ENCODE peak calls at places on chromosomes 2 and 18, in eight cellular contexts. One of them, this sample, is unnamed.

GRCh38 chr2:211033765-211034164 is 477.4 kb downstream of the CPS1 start:
- DNase-seq in IMR-90: no peak
- DNase-seq in neural progenitor cell: peak; percentile 47
- DNase-seq in stomach: no peak
- DNase-seq in cardiac muscle cell: peak; percentile 20
- DNase-seq in SK-N-MC: peak; percentile 34
- DNase-seq in lung: no peak
- DNase-seq in endodermal cell: no peak
- DNase-seq in this sample: no peak

GRCh38 chr2:162245051-162245450 is 1.8 kb upstream of the FAP start:
- DNase-seq in lung: peak; percentile 38
- DNase-seq in endodermal cell: no peak
- DNase-seq in neural progenitor cell: no peak
- DNase-seq in stomach: no peak
- DNase-seq in SK-N-MC: no peak
- DNase-seq in IMR-90: no peak
- DNase-seq in cardiac muscle cell: no peak
- DNase-seq in this sample: no peak

GRCh38 chr2:57597940-57598339 is 448.7 kb upstream of the VRK2 start:
- DNase-seq in neural progenitor cell: no peak
- DNase-seq in stomach: no peak
- DNase-seq in lung: no peak
- DNase-seq in cardiac muscle cell: no peak
- DNase-seq in SK-N-MC: no peak
- DNase-seq in endodermal cell: no peak
- DNase-seq in IMR-90: no peak
- DNase-seq in this sample: no peak

GRCh38 chr18:76538846-76539245 is 43.8 kb upstream of the ZNF516 start:
- DNase-seq in neural progenitor cell: no peak
- DNase-seq in lung: no peak
- DNase-seq in SK-N-MC: no peak
- DNase-seq in IMR-90: no peak
- DNase-seq in endodermal cell: no peak
- DNase-seq in cardiac muscle cell: no peak
- DNase-seq in stomach: no peak
- DNase-seq in this sample: no peak

GRCh38 chr18:25314824-25315223 is 37.1 kb downstream of the ZNF521 start:
- DNase-seq in cardiac muscle cell: no peak
- DNase-seq in lung: no peak
- DNase-seq in neural progenitor cell: no peak
- DNase-seq in endodermal cell: no peak
- DNase-seq in stomach: no peak
- DNase-seq in SK-N-MC: no peak
- DNase-seq in IMR-90: peak; percentile 35
- DNase-seq in this sample: no peak

GRCh38 chr18:54119524-54120019 is 104.9 kb downstream of the MBD2 start:
- DNase-seq in lung: no peak
- DNase-seq in stomach: no peak
- DNase-seq in SK-N-MC: peak; percentile 65
- DNase-seq in neural progenitor cell: peak; percentile 73
- DNase-seq in IMR-90: peak; percentile 59
- DNase-seq in endodermal cell: peak; percentile 61
- DNase-seq in cardiac muscle cell: peak; percentile 68
- DNase-seq in this sample: no peak

GRCh38 chr2:136185991-136186771 is 68.2 kb upstream of the CXCR4 start:
- DNase-seq in neural progenitor cell: no peak
- DNase-seq in SK-N-MC: no peak
- DNase-seq in endodermal cell: no peak
- DNase-seq in stomach: no peak
- DNase-seq in IMR-90: no peak
- DNase-seq in lung: no peak
- DNase-seq in cardiac muscle cell: no peak
- DNase-seq in this sample: peak; percentile 39

GRCh38 chr2:10790228-10790973 is 22.2 kb downstream of the PDIA6 start:
- DNase-seq in IMR-90: no peak
- DNase-seq in endodermal cell: no peak
- DNase-seq in neural progenitor cell: no peak
- DNase-seq in cardiac muscle cell: no peak
- DNase-seq in lung: no peak
- DNase-seq in SK-N-MC: no peak
- DNase-seq in stomach: no peak
- DNase-seq in this sample: no peak

GRCh38 chr2:222052934-222053367 is 245.8 kb downstream of the PAX3 start:
- DNase-seq in SK-N-MC: peak; percentile 95
- DNase-seq in stomach: no peak
- DNase-seq in endodermal cell: peak; percentile 91
- DNase-seq in cardiac muscle cell: peak; percentile 15
- DNase-seq in lung: no peak
- DNase-seq in IMR-90: no peak
- DNase-seq in neural progenitor cell: peak; percentile 93
- DNase-seq in this sample: no peak

GRCh38 chr2:121038831-121039230 is 246.2 kb downstream of the TFCP2L1 start:
- DNase-seq in cardiac muscle cell: no peak
- DNase-seq in neural progenitor cell: no peak
- DNase-seq in SK-N-MC: no peak
- DNase-seq in lung: peak; percentile 75
- DNase-seq in IMR-90: no peak
- DNase-seq in stomach: peak; percentile 85
- DNase-seq in endodermal cell: peak; percentile 67
- DNase-seq in this sample: no peak

GRCh38 chr2:209771474-209772292 is at the start of gene UNC80:
- DNase-seq in IMR-90: peak; percentile 36
- DNase-seq in lung: peak; percentile 43
- DNase-seq in stomach: peak; percentile 62
- DNase-seq in SK-N-MC: no peak
- DNase-seq in cardiac muscle cell: peak; percentile 92
- DNase-seq in neural progenitor cell: peak; percentile 94
- DNase-seq in endodermal cell: peak; percentile 95
- DNase-seq in this sample: no peak

GRCh38 chr2:184692137-184692734 is 93.9 kb downstream of the ZNF804A start:
- DNase-seq in SK-N-MC: peak; percentile 96
- DNase-seq in endodermal cell: no peak
- DNase-seq in cardiac muscle cell: no peak
- DNase-seq in stomach: no peak
- DNase-seq in lung: no peak
- DNase-seq in IMR-90: no peak
- DNase-seq in neural progenitor cell: no peak
- DNase-seq in this sample: no peak

GRCh38 chr18:57853864-57854263 is 50.7 kb upstream of the ATP8B1 start:
- DNase-seq in IMR-90: no peak
- DNase-seq in cardiac muscle cell: no peak
- DNase-seq in SK-N-MC: no peak
- DNase-seq in neural progenitor cell: no peak
- DNase-seq in stomach: no peak
- DNase-seq in endodermal cell: no peak
- DNase-seq in lung: no peak
- DNase-seq in this sample: no peak

GRCh38 chr2:189580662-189581353 is at the start of gene SLC40A1:
- DNase-seq in SK-N-MC: no peak
- DNase-seq in neural progenitor cell: peak; percentile 81
- DNase-seq in IMR-90: peak; percentile 36
- DNase-seq in stomach: peak; percentile 87
- DNase-seq in endodermal cell: peak; percentile 87
- DNase-seq in lung: peak; percentile 85
- DNase-seq in cardiac muscle cell: peak; percentile 93
- DNase-seq in this sample: no peak

GRCh38 chr2:60118061-60118460 is 435.4 kb downstream of the BCL11A start:
- DNase-seq in IMR-90: no peak
- DNase-seq in endodermal cell: no peak
- DNase-seq in cardiac muscle cell: no peak
- DNase-seq in SK-N-MC: no peak
- DNase-seq in stomach: no peak
- DNase-seq in lung: no peak
- DNase-seq in neural progenitor cell: no peak
- DNase-seq in this sample: no peak

GRCh38 chr2:131682122-131682944 is 154.6 kb downstream of the CCDC74A start:
- DNase-seq in neural progenitor cell: peak; percentile 89
- DNase-seq in IMR-90: peak; percentile 84
- DNase-seq in endodermal cell: peak; percentile 95
- DNase-seq in stomach: peak; percentile 74
- DNase-seq in lung: peak; percentile 75
- DNase-seq in SK-N-MC: peak; percentile 28
- DNase-seq in cardiac muscle cell: peak; percentile 86
- DNase-seq in this sample: peak; percentile 95

GRCh38 chr2:239720411-239721365 is 304.5 kb downstream of the NDUFA10 start:
- DNase-seq in cardiac muscle cell: no peak
- DNase-seq in IMR-90: no peak
- DNase-seq in SK-N-MC: no peak
- DNase-seq in lung: no peak
- DNase-seq in neural progenitor cell: no peak
- DNase-seq in stomach: no peak
- DNase-seq in endodermal cell: peak; percentile 24
- DNase-seq in this sample: no peak

DNA sequence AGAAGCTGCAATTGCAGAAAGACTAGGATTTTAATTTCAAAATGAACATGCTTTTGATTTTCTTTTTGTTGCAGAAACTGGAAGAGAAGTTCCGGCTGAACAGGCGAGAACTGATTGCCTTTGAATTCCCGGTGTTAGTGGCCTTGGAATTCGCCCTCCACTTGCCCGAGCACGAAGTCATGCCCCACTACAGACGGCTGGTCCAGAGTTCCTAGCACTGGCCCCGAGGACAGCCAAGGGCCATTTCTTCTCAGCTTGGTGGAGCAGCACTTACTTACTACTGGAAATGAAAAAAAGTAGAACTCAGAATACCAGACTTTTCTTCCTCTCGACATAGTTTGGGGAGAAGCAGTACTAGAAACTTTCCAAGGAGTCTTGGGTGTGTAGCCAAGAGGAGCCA is 121.9 kb downstream of the CABLES1 start:
- DNase-seq in stomach: no peak
- DNase-seq in lung: no peak
- DNase-seq in cardiac muscle cell: no peak
- DNase-seq in endodermal cell: no peak
- DNase-seq in IMR-90: no peak
- DNase-seq in SK-N-MC: no peak
- DNase-seq in neural progenitor cell: no peak
- DNase-seq in this sample: no peak
- H3K27ac ChIP-seq in stomach: no peak overlapping the region
- H3K27ac ChIP-seq in lung: peak overlapping the region; percentile 46
- H3K27ac ChIP-seq in cardiac muscle cell: no peak overlapping the region
- H3K27ac ChIP-seq in endodermal cell: no peak overlapping the region
- H3K27ac ChIP-seq in IMR-90: no peak overlapping the region
- H3K27ac ChIP-seq in SK-N-MC: no peak overlapping the region
- H3K27ac ChIP-seq in neural progenitor cell: no peak overlapping the region
- H3K27ac ChIP-seq in this sample: no peak overlapping the region

GRCh38 chr2:16509042-16509441 is 156.6 kb downstream of the CYRIA start:
- DNase-seq in stomach: no peak
- DNase-seq in neural progenitor cell: no peak
- DNase-seq in cardiac muscle cell: no peak
- DNase-seq in SK-N-MC: no peak
- DNase-seq in IMR-90: no peak
- DNase-seq in endodermal cell: no peak
- DNase-seq in lung: no peak
- DNase-seq in this sample: no peak

GRCh38 chr2:16506366-16506765 is 159.3 kb downstream of the CYRIA start:
- DNase-seq in cardiac muscle cell: peak; percentile 24
- DNase-seq in IMR-90: no peak
- DNase-seq in stomach: no peak
- DNase-seq in endodermal cell: no peak
- DNase-seq in neural progenitor cell: no peak
- DNase-seq in lung: no peak
- DNase-seq in SK-N-MC: no peak
- DNase-seq in this sample: no peak

GRCh38 chr2:16507655-16508054 is 158.0 kb downstream of the CYRIA start:
- DNase-seq in neural progenitor cell: peak; percentile 35
- DNase-seq in IMR-90: no peak
- DNase-seq in SK-N-MC: no peak
- DNase-seq in cardiac muscle cell: no peak
- DNase-seq in lung: no peak
- DNase-seq in endodermal cell: peak; percentile 65
- DNase-seq in stomach: no peak
- DNase-seq in this sample: no peak

GRCh38 chr2:16511041-16511440 is 154.6 kb downstream of the CYRIA start:
- DNase-seq in endodermal cell: no peak
- DNase-seq in lung: no peak
- DNase-seq in neural progenitor cell: no peak
- DNase-seq in SK-N-MC: no peak
- DNase-seq in stomach: no peak
- DNase-seq in IMR-90: no peak
- DNase-seq in cardiac muscle cell: no peak
- DNase-seq in this sample: no peak

GRCh38 chr2:16508061-16508851 is 157.4 kb downstream of the CYRIA start:
- DNase-seq in endodermal cell: peak; percentile 89
- DNase-seq in IMR-90: no peak
- DNase-seq in cardiac muscle cell: peak; percentile 83
- DNase-seq in lung: peak; percentile 36
- DNase-seq in SK-N-MC: no peak
- DNase-seq in neural progenitor cell: peak; percentile 92
- DNase-seq in stomach: peak; percentile 62
- DNase-seq in this sample: no peak
- H3K4me3 ChIP-seq in endodermal cell: peak overlapping the region; percentile 60
- H3K4me3 ChIP-seq in IMR-90: no peak overlapping the region
- H3K4me3 ChIP-seq in cardiac muscle cell: peak overlapping the region; percentile 25
- H3K4me3 ChIP-seq in lung: no peak overlapping the region
- H3K4me3 ChIP-seq in SK-N-MC: peak overlapping the region; percentile 49
- H3K4me3 ChIP-seq in neural progenitor cell: peak overlapping the region; percentile 54
- H3K4me3 ChIP-seq in stomach: peak overlapping the region; percentile 48
- H3K4me3 ChIP-seq in this sample: peak overlapping the region; percentile 47

GRCh38 chr2:190626656-190627055 is 22.2 kb upstream of the NAB1 start:
- DNase-seq in neural progenitor cell: no peak
- DNase-seq in SK-N-MC: no peak
- DNase-seq in IMR-90: no peak
- DNase-seq in endodermal cell: no peak
- DNase-seq in cardiac muscle cell: no peak
- DNase-seq in stomach: no peak
- DNase-seq in lung: no peak
- DNase-seq in this sample: no peak
- H3K27ac ChIP-seq in neural progenitor cell: no peak overlapping the region
- H3K27ac ChIP-seq in SK-N-MC: no peak overlapping the region
- H3K27ac ChIP-seq in IMR-90: no peak overlapping the region
- H3K27ac ChIP-seq in endodermal cell: no peak overlapping the region
- H3K27ac ChIP-seq in cardiac muscle cell: no peak overlapping the region
- H3K27ac ChIP-seq in stomach: no peak overlapping the region
- H3K27ac ChIP-seq in lung: no peak overlapping the region
- H3K27ac ChIP-seq in this sample: peak overlapping the region; percentile 84

GRCh38 chr2:165513479-165513878 is 44.0 kb downstream of the CSRNP3 start:
- DNase-seq in lung: no peak
- DNase-seq in SK-N-MC: no peak
- DNase-seq in cardiac muscle cell: no peak
- DNase-seq in neural progenitor cell: no peak
- DNase-seq in IMR-90: no peak
- DNase-seq in endodermal cell: no peak
- DNase-seq in stomach: no peak
- DNase-seq in this sample: no peak
- H3K4me3 ChIP-seq in lung: no peak overlapping the region
- H3K4me3 ChIP-seq in SK-N-MC: no peak overlapping the region
- H3K4me3 ChIP-seq in cardiac muscle cell: no peak overlapping the region
- H3K4me3 ChIP-seq in neural progenitor cell: no peak overlapping the region
- H3K4me3 ChIP-seq in IMR-90: no peak overlapping the region
- H3K4me3 ChIP-seq in endodermal cell: no peak overlapping the region
- H3K4me3 ChIP-seq in stomach: no peak overlapping the region
- H3K4me3 ChIP-seq in this sample: no peak overlapping the region

DNA sequence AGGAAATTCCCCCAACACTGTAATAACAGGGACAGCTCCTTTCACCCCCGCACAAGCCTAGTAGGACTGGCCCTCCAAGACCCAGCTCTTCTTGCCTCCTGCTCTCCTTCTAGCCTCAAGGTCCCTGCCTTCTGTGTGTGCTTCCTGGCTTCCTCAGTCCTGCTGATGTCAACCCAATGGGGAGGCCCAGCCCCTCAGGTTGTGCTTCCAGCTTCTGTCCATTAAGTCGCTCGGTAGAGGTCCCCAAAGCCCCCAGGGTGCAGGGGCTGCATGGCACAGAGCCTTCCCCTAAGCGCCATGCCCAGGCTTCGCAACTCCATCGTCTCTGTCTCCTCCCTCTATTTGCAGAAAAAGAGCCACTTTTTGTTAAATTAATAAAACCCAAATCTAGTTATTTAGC is 39.0 kb downstream of the BOK start:
- DNase-seq in SK-N-MC: no peak
- DNase-seq in cardiac muscle cell: no peak
- DNase-seq in lung: no peak
- DNase-seq in endodermal cell: no peak
- DNase-seq in IMR-90: no peak
- DNase-seq in neural progenitor cell: no peak
- DNase-seq in stomach: no peak
- DNase-seq in this sample: no peak
- H3K27ac ChIP-seq in SK-N-MC: no peak overlapping the region
- H3K27ac ChIP-seq in cardiac muscle cell: no peak overlapping the region
- H3K27ac ChIP-seq in lung: no peak overlapping the region
- H3K27ac ChIP-seq in endodermal cell: no peak overlapping the region
- H3K27ac ChIP-seq in IMR-90: no peak overlapping the region
- H3K27ac ChIP-seq in neural progenitor cell: no peak overlapping the region
- H3K27ac ChIP-seq in stomach: no peak overlapping the region
- H3K27ac ChIP-seq in this sample: no peak overlapping the region